ENCODE peak calls at places on chromosomes 4 and X, in ten cellular contexts. R is activated effector memory CD4-positive, alpha-beta T cell treated with Interleukin-2 at 50 U/mL for 16 hours; B is AG20443; Y is NCI-H1930; U is stimulated activated CD8-positive, alpha-beta memory T cell treated with anti-CD3 and anti-CD28 coated beads, Interleukin-4, amount 100 ng/mL, for 1 hour; M is WTC11; K is amniotic stem cell; N is C1 segment of cervical spinal cord; G is epithelial cell of proximal tubule; F is A549. I is an unnamed sample.

GRCh38 chrX:119736206-119736764 is 22.1 kb upstream of the SOWAHD start:
- DNase-seq in R (no peak), B (no peak), Y (no peak), U (no peak), M (no peak), K (no peak), N (no peak), G (no peak), F (no peak), I (no peak)

GRCh38 chr4:109915385-109916002 is 2.8 kb downstream of the EGF start:
- DNase-seq in R (no peak), B (no peak), Y (no peak), U (no peak), M (no peak), K (no peak), N (no peak), G (no peak), F (no peak), I (no peak)

GRCh38 chr4:1715002-1715761 is 3.1 kb upstream of the SLBP start:
- DNase-seq in R (no peak), B (no peak), Y (no peak), U (no peak), M (no peak), K (no peak), N (no peak), G (no peak), F (no peak), I (no peak)

GRCh38 chrX:76026292-76026691 is 146.6 kb upstream of the PBDC1 start:
- DNase-seq in R (no peak), B (no peak), Y (no peak), U (no peak), M (no peak), K (no peak), N (no peak), G (no peak), F (no peak), I (no peak)

GRCh38 chr4:2384245-2384644 is 34.2 kb downstream of the ZFYVE28 start:
- DNase-seq in R (no peak), B (no peak), Y (no peak), U (no peak), M (no peak), K (no peak), N (no peak), G (no peak), F (no peak), I (no peak)

GRCh38 chr4:170672571-170672970 is 582.8 kb upstream of the AADAT start:
- DNase-seq in R (no peak), B (no peak), Y (no peak), U (no peak), M (no peak), K (peak), N (no peak), G (no peak), F (no peak), I (no peak)

GRCh38 chr4:6122496-6122895 is 77.9 kb downstream of the JAKMIP1 start:
- DNase-seq in R (no peak), B (no peak), Y (no peak), U (no peak), M (no peak), K (no peak), N (no peak), G (no peak), F (no peak), I (no peak)

GRCh38 chrX:45775462-45775861 is 574.8 kb upstream of the DIPK2B start:
- DNase-seq in R (no peak), B (peak), Y (no peak), U (no peak), M (no peak), K (peak), N (no peak), G (no peak), F (peak), I (no peak)

GRCh38 chr4:158481811-158482210 is 39.9 kb upstream of the RXFP1 start:
- DNase-seq in R (no peak), B (no peak), Y (no peak), U (no peak), M (no peak), K (no peak), N (no peak), G (no peak), F (no peak), I (no peak)

GRCh38 chr4:38979081-38979480 is 53.1 kb downstream of the TMEM156 start:
- DNase-seq in R (no peak), B (no peak), Y (no peak), U (no peak), M (no peak), K (no peak), N (no peak), G (no peak), F (no peak), I (no peak)

GRCh38 chr4:174592985-174593335 is 70.7 kb upstream of the HPGD start:
- DNase-seq in R (no peak), B (peak), Y (no peak), U (no peak), M (no peak), K (peak), N (no peak), G (peak), F (peak), I (no peak)

I was measured in cortex of kidney.